ENCODE peak calls at places on chromosomes 1 and 21, in five cellular contexts. I, D, U, T and Z are unnamed samples.

GRCh38 chr1:115138973-115139372 is 49.7 kb upstream of the TSPAN2 start:
- DNase-seq in I (peak), D (peak), U (peak), T (peak), Z (peak)

GRCh38 chr1:207828046-207828445 is 76.2 kb downstream of the CD46 start:
- DNase-seq in I (no peak), D (no peak), U (no peak), T (no peak), Z (no peak)

GRCh38 chr1:1960480-1961196 is 41.6 kb upstream of the TMEM52 start:
- DNase-seq in I (no peak), D (no peak), U (no peak), T (no peak), Z (no peak)

GRCh38 chr1:53089478-53090226 is 27.6 kb downstream of the PODN start:
- DNase-seq in I (no peak), D (no peak), U (no peak), T (no peak), Z (peak)

GRCh38 chr1:234473123-234473522 is 5.9 kb downstream of the TARBP1 start:
- DNase-seq in I (no peak), D (no peak), U (no peak), T (peak), Z (no peak)

GRCh38 chr1:210723646-210724045 is 394.9 kb downstream of the HHAT start:
- DNase-seq in I (no peak), D (no peak), U (no peak), T (no peak), Z (no peak)

GRCh38 chr21:35861656-35862055 is 198.7 kb downstream of the SETD4 start:
- DNase-seq in I (no peak), D (no peak), U (no peak), T (no peak), Z (no peak)

GRCh38 chr1:205377355-205377754 is 20.6 kb upstream of the KLHDC8A start:
- DNase-seq in I (no peak), D (no peak), U (no peak), T (no peak), Z (no peak)

GRCh38 chr1:15083578-15083977 is 70.0 kb upstream of the TMEM51 start:
- DNase-seq in I (no peak), D (no peak), U (no peak), T (no peak), Z (no peak)